ENCODE peak calls at places on chromosome 11, in nine cellular contexts. One of them, this sample, is unnamed.

GRCh38 chr11:105610796-105611361 is 1.0 kb downstream of the GRIA4 start:
- DNase-seq in putamen: no peak
- DNase-seq in cardiac fibroblast: no peak
- DNase-seq in T47D: no peak
- DNase-seq in stimulated activated CD4-positive, alpha-beta T cell treated with anti-CD3 and anti-CD28 coated beads, Interleukin-2, amount 100 ng/mL, for 48 hours: no peak
- DNase-seq in activated T-cell treated with anti-CD3 and anti-CD28 coated beads for 24 hours: no peak
- DNase-seq in dermis blood vessel endothelial cell: no peak
- DNase-seq in HuH-7.5: no peak
- DNase-seq in SW480: no peak
- DNase-seq in this sample: no peak

GRCh38 chr11:25515576-25515975 is 816.4 kb upstream of the ANO3 start:
- DNase-seq in putamen: no peak
- DNase-seq in cardiac fibroblast: no peak
- DNase-seq in T47D: no peak
- DNase-seq in stimulated activated CD4-positive, alpha-beta T cell treated with anti-CD3 and anti-CD28 coated beads, Interleukin-2, amount 100 ng/mL, for 48 hours: no peak
- DNase-seq in activated T-cell treated with anti-CD3 and anti-CD28 coated beads for 24 hours: no peak
- DNase-seq in dermis blood vessel endothelial cell: no peak
- DNase-seq in HuH-7.5: no peak
- DNase-seq in SW480: no peak
- DNase-seq in this sample: no peak

GRCh38 chr11:134516529-134516928 is 104.5 kb upstream of the B3GAT1 start:
- DNase-seq in putamen: no peak
- DNase-seq in cardiac fibroblast: no peak
- DNase-seq in T47D: no peak
- DNase-seq in stimulated activated CD4-positive, alpha-beta T cell treated with anti-CD3 and anti-CD28 coated beads, Interleukin-2, amount 100 ng/mL, for 48 hours: no peak
- DNase-seq in activated T-cell treated with anti-CD3 and anti-CD28 coated beads for 24 hours: no peak
- DNase-seq in dermis blood vessel endothelial cell: no peak
- DNase-seq in HuH-7.5: no peak
- DNase-seq in SW480: no peak
- DNase-seq in this sample: no peak

GRCh38 chr11:78030429-78031325 is 7.6 kb upstream of the KCTD14 start:
- DNase-seq in putamen: peak
- DNase-seq in cardiac fibroblast: peak
- DNase-seq in T47D: peak
- DNase-seq in stimulated activated CD4-positive, alpha-beta T cell treated with anti-CD3 and anti-CD28 coated beads, Interleukin-2, amount 100 ng/mL, for 48 hours: no peak
- DNase-seq in activated T-cell treated with anti-CD3 and anti-CD28 coated beads for 24 hours: no peak
- DNase-seq in dermis blood vessel endothelial cell: peak
- DNase-seq in HuH-7.5: no peak
- DNase-seq in SW480: no peak
- DNase-seq in this sample: no peak

GRCh38 chr11:11975201-11976092 is 33.0 kb downstream of the DKK3 start:
- DNase-seq in putamen: no peak
- DNase-seq in cardiac fibroblast: no peak
- DNase-seq in T47D: no peak
- DNase-seq in stimulated activated CD4-positive, alpha-beta T cell treated with anti-CD3 and anti-CD28 coated beads, Interleukin-2, amount 100 ng/mL, for 48 hours: no peak
- DNase-seq in activated T-cell treated with anti-CD3 and anti-CD28 coated beads for 24 hours: no peak
- DNase-seq in dermis blood vessel endothelial cell: no peak
- DNase-seq in HuH-7.5: no peak
- DNase-seq in SW480: no peak
- DNase-seq in this sample: no peak

GRCh38 chr11:99148352-99148751 is 127.6 kb downstream of the CNTN5 start:
- DNase-seq in putamen: no peak
- DNase-seq in cardiac fibroblast: no peak
- DNase-seq in T47D: no peak
- DNase-seq in stimulated activated CD4-positive, alpha-beta T cell treated with anti-CD3 and anti-CD28 coated beads, Interleukin-2, amount 100 ng/mL, for 48 hours: no peak
- DNase-seq in activated T-cell treated with anti-CD3 and anti-CD28 coated beads for 24 hours: no peak
- DNase-seq in dermis blood vessel endothelial cell: no peak
- DNase-seq in HuH-7.5: no peak
- DNase-seq in SW480: no peak
- DNase-seq in this sample: no peak

GRCh38 chr11:68956142-68956541 is 24.6 kb downstream of the MRGPRD start:
- DNase-seq in putamen: no peak
- DNase-seq in cardiac fibroblast: no peak
- DNase-seq in T47D: no peak
- DNase-seq in stimulated activated CD4-positive, alpha-beta T cell treated with anti-CD3 and anti-CD28 coated beads, Interleukin-2, amount 100 ng/mL, for 48 hours: peak
- DNase-seq in activated T-cell treated with anti-CD3 and anti-CD28 coated beads for 24 hours: no peak
- DNase-seq in dermis blood vessel endothelial cell: peak
- DNase-seq in HuH-7.5: peak
- DNase-seq in SW480: no peak
- DNase-seq in this sample: peak

GRCh38 chr11:120912504-120912903 is 111.4 kb upstream of the TBCEL start:
- DNase-seq in putamen: peak
- DNase-seq in cardiac fibroblast: peak
- DNase-seq in T47D: peak
- DNase-seq in stimulated activated CD4-positive, alpha-beta T cell treated with anti-CD3 and anti-CD28 coated beads, Interleukin-2, amount 100 ng/mL, for 48 hours: no peak
- DNase-seq in activated T-cell treated with anti-CD3 and anti-CD28 coated beads for 24 hours: no peak
- DNase-seq in dermis blood vessel endothelial cell: peak
- DNase-seq in HuH-7.5: no peak
- DNase-seq in SW480: peak
- DNase-seq in this sample: no peak

GRCh38 chr11:60321051-60321450 is 6.0 kb upstream of the MS4A6E start:
- DNase-seq in putamen: no peak
- DNase-seq in cardiac fibroblast: no peak
- DNase-seq in T47D: no peak
- DNase-seq in stimulated activated CD4-positive, alpha-beta T cell treated with anti-CD3 and anti-CD28 coated beads, Interleukin-2, amount 100 ng/mL, for 48 hours: no peak
- DNase-seq in activated T-cell treated with anti-CD3 and anti-CD28 coated beads for 24 hours: no peak
- DNase-seq in dermis blood vessel endothelial cell: no peak
- DNase-seq in HuH-7.5: no peak
- DNase-seq in SW480: no peak
- DNase-seq in this sample: no peak

GRCh38 chr11:57458060-57458409 is 2.3 kb upstream of the RTN4RL2 start:
- DNase-seq in putamen: no peak
- DNase-seq in cardiac fibroblast: no peak
- DNase-seq in T47D: no peak
- DNase-seq in stimulated activated CD4-positive, alpha-beta T cell treated with anti-CD3 and anti-CD28 coated beads, Interleukin-2, amount 100 ng/mL, for 48 hours: no peak
- DNase-seq in activated T-cell treated with anti-CD3 and anti-CD28 coated beads for 24 hours: no peak
- DNase-seq in dermis blood vessel endothelial cell: no peak
- DNase-seq in HuH-7.5: peak
- DNase-seq in SW480: peak
- DNase-seq in this sample: no peak

GRCh38 chr11:131185915-131186314 is 184.5 kb upstream of the NTM start:
- DNase-seq in putamen: no peak
- DNase-seq in cardiac fibroblast: no peak
- DNase-seq in T47D: no peak
- DNase-seq in stimulated activated CD4-positive, alpha-beta T cell treated with anti-CD3 and anti-CD28 coated beads, Interleukin-2, amount 100 ng/mL, for 48 hours: no peak
- DNase-seq in activated T-cell treated with anti-CD3 and anti-CD28 coated beads for 24 hours: no peak
- DNase-seq in dermis blood vessel endothelial cell: no peak
- DNase-seq in HuH-7.5: no peak
- DNase-seq in SW480: no peak
- DNase-seq in this sample: no peak

GRCh38 chr11:64011371-64011770 is 24.4 kb upstream of the FLRT1 start:
- DNase-seq in putamen: no peak
- DNase-seq in cardiac fibroblast: no peak
- DNase-seq in T47D: no peak
- DNase-seq in stimulated activated CD4-positive, alpha-beta T cell treated with anti-CD3 and anti-CD28 coated beads, Interleukin-2, amount 100 ng/mL, for 48 hours: no peak
- DNase-seq in activated T-cell treated with anti-CD3 and anti-CD28 coated beads for 24 hours: no peak
- DNase-seq in dermis blood vessel endothelial cell: no peak
- DNase-seq in HuH-7.5: no peak
- DNase-seq in SW480: no peak
- DNase-seq in this sample: no peak

GRCh38 chr11:102920118-102920684 is 35.3 kb downstream of the MMP13 start:
- DNase-seq in putamen: no peak
- DNase-seq in cardiac fibroblast: no peak
- DNase-seq in T47D: no peak
- DNase-seq in stimulated activated CD4-positive, alpha-beta T cell treated with anti-CD3 and anti-CD28 coated beads, Interleukin-2, amount 100 ng/mL, for 48 hours: no peak
- DNase-seq in activated T-cell treated with anti-CD3 and anti-CD28 coated beads for 24 hours: no peak
- DNase-seq in dermis blood vessel endothelial cell: no peak
- DNase-seq in HuH-7.5: no peak
- DNase-seq in SW480: no peak
- DNase-seq in this sample: no peak

GRCh38 chr11:125272092-125272491 is 107.5 kb downstream of the PKNOX2 start:
- DNase-seq in putamen: no peak
- DNase-seq in cardiac fibroblast: peak
- DNase-seq in T47D: no peak
- DNase-seq in stimulated activated CD4-positive, alpha-beta T cell treated with anti-CD3 and anti-CD28 coated beads, Interleukin-2, amount 100 ng/mL, for 48 hours: no peak
- DNase-seq in activated T-cell treated with anti-CD3 and anti-CD28 coated beads for 24 hours: no peak
- DNase-seq in dermis blood vessel endothelial cell: no peak
- DNase-seq in HuH-7.5: no peak
- DNase-seq in SW480: no peak
- DNase-seq in this sample: no peak

GRCh38 chr11:72333657-72334056 is 89.7 kb upstream of the PHOX2A start:
- DNase-seq in putamen: no peak
- DNase-seq in cardiac fibroblast: no peak
- DNase-seq in T47D: peak
- DNase-seq in stimulated activated CD4-positive, alpha-beta T cell treated with anti-CD3 and anti-CD28 coated beads, Interleukin-2, amount 100 ng/mL, for 48 hours: peak
- DNase-seq in activated T-cell treated with anti-CD3 and anti-CD28 coated beads for 24 hours: peak
- DNase-seq in dermis blood vessel endothelial cell: no peak
- DNase-seq in HuH-7.5: no peak
- DNase-seq in SW480: no peak
- DNase-seq in this sample: no peak

GRCh38 chr11:33040127-33040861 is 922 bp downstream of the TCP11L1 start:
- DNase-seq in putamen: no peak
- DNase-seq in cardiac fibroblast: peak
- DNase-seq in T47D: peak
- DNase-seq in stimulated activated CD4-positive, alpha-beta T cell treated with anti-CD3 and anti-CD28 coated beads, Interleukin-2, amount 100 ng/mL, for 48 hours: peak
- DNase-seq in activated T-cell treated with anti-CD3 and anti-CD28 coated beads for 24 hours: peak
- DNase-seq in dermis blood vessel endothelial cell: no peak
- DNase-seq in HuH-7.5: no peak
- DNase-seq in SW480: peak
- DNase-seq in this sample: peak

GRCh38 chr11:18013790-18014507 is 1.1 kb upstream of the SERGEF start:
- DNase-seq in putamen: no peak
- DNase-seq in cardiac fibroblast: no peak
- DNase-seq in T47D: no peak
- DNase-seq in stimulated activated CD4-positive, alpha-beta T cell treated with anti-CD3 and anti-CD28 coated beads, Interleukin-2, amount 100 ng/mL, for 48 hours: no peak
- DNase-seq in activated T-cell treated with anti-CD3 and anti-CD28 coated beads for 24 hours: no peak
- DNase-seq in dermis blood vessel endothelial cell: no peak
- DNase-seq in HuH-7.5: no peak
- DNase-seq in SW480: peak
- DNase-seq in this sample: no peak

GRCh38 chr11:60946601-60947265 is 5.2 kb downstream of the SLC15A3 start:
- DNase-seq in putamen: no peak
- DNase-seq in cardiac fibroblast: no peak
- DNase-seq in T47D: no peak
- DNase-seq in stimulated activated CD4-positive, alpha-beta T cell treated with anti-CD3 and anti-CD28 coated beads, Interleukin-2, amount 100 ng/mL, for 48 hours: no peak
- DNase-seq in activated T-cell treated with anti-CD3 and anti-CD28 coated beads for 24 hours: no peak
- DNase-seq in dermis blood vessel endothelial cell: no peak
- DNase-seq in HuH-7.5: no peak
- DNase-seq in SW480: no peak
- DNase-seq in this sample: no peak

This sample was measured in stimulated activated naive B cell treated with anti-CD40 and anti-IgM and Interleukin-4, amounts not matched to agents 10 μg/mL and 1 μg/mL and 100 μg/mL, for 72 hours.